ENCODE peak calls at places on chromosomes 16 and 17, in eight cellular contexts. One of them, this sample, is unnamed.

GRCh38 chr16:6375471-6376075 is 957.1 kb upstream of the RBFOX1 start:
- DNase-seq in omental fat pad: no peak
- DNase-seq in choroid plexus epithelial cell: peak
- DNase-seq in HFF-Myc: no peak
- DNase-seq in endothelial cell: no peak
- DNase-seq in fibroblast of the aortic adventitia: no peak
- DNase-seq in progenitor cell of endocrine pancreas: no peak
- DNase-seq in WTC11: no peak
- DNase-seq in this sample: no peak

GRCh38 chr17:50111687-50112655 is 16.8 kb downstream of the PDK2 start:
- DNase-seq in omental fat pad: no peak
- DNase-seq in choroid plexus epithelial cell: no peak
- DNase-seq in HFF-Myc: no peak
- DNase-seq in endothelial cell: no peak
- DNase-seq in fibroblast of the aortic adventitia: no peak
- DNase-seq in progenitor cell of endocrine pancreas: no peak
- DNase-seq in WTC11: no peak
- DNase-seq in this sample: no peak

GRCh38 chr17:13931111-13931526 is 138.2 kb upstream of the COX10 start:
- DNase-seq in omental fat pad: no peak
- DNase-seq in choroid plexus epithelial cell: peak
- DNase-seq in HFF-Myc: peak
- DNase-seq in endothelial cell: no peak
- DNase-seq in fibroblast of the aortic adventitia: peak
- DNase-seq in progenitor cell of endocrine pancreas: no peak
- DNase-seq in WTC11: no peak
- DNase-seq in this sample: no peak

GRCh38 chr16:52597073-52597771 is 50.3 kb upstream of the TOX3 start:
- DNase-seq in omental fat pad: no peak
- DNase-seq in choroid plexus epithelial cell: no peak
- DNase-seq in HFF-Myc: no peak
- DNase-seq in endothelial cell: no peak
- DNase-seq in fibroblast of the aortic adventitia: no peak
- DNase-seq in progenitor cell of endocrine pancreas: no peak
- DNase-seq in WTC11: no peak
- DNase-seq in this sample: no peak

GRCh38 chr17:17078832-17079231 is 36.6 kb downstream of the MPRIP start:
- DNase-seq in omental fat pad: no peak
- DNase-seq in choroid plexus epithelial cell: no peak
- DNase-seq in HFF-Myc: no peak
- DNase-seq in endothelial cell: no peak
- DNase-seq in fibroblast of the aortic adventitia: no peak
- DNase-seq in progenitor cell of endocrine pancreas: no peak
- DNase-seq in WTC11: no peak
- DNase-seq in this sample: no peak

GRCh38 chr17:67123692-67124091 is 79.3 kb downstream of the CACNG1 start:
- DNase-seq in omental fat pad: no peak
- DNase-seq in choroid plexus epithelial cell: no peak
- DNase-seq in HFF-Myc: no peak
- DNase-seq in endothelial cell: no peak
- DNase-seq in fibroblast of the aortic adventitia: no peak
- DNase-seq in progenitor cell of endocrine pancreas: no peak
- DNase-seq in WTC11: no peak
- DNase-seq in this sample: no peak

GRCh38 chr16:83402969-83403368 is 404.8 kb upstream of the HSBP1 start:
- DNase-seq in omental fat pad: no peak
- DNase-seq in choroid plexus epithelial cell: peak
- DNase-seq in HFF-Myc: no peak
- DNase-seq in endothelial cell: no peak
- DNase-seq in fibroblast of the aortic adventitia: peak
- DNase-seq in progenitor cell of endocrine pancreas: no peak
- DNase-seq in WTC11: no peak
- DNase-seq in this sample: no peak

GRCh38 chr17:1529863-1530262 is 13.5 kb upstream of the INPP5K start:
- DNase-seq in omental fat pad: no peak
- DNase-seq in choroid plexus epithelial cell: no peak
- DNase-seq in HFF-Myc: no peak
- DNase-seq in endothelial cell: no peak
- DNase-seq in fibroblast of the aortic adventitia: peak
- DNase-seq in progenitor cell of endocrine pancreas: no peak
- DNase-seq in WTC11: no peak
- DNase-seq in this sample: no peak

GRCh38 chr16:12462690-12463646 is 340.7 kb downstream of the CPPED1 start:
- DNase-seq in omental fat pad: no peak
- DNase-seq in choroid plexus epithelial cell: peak
- DNase-seq in HFF-Myc: peak
- DNase-seq in endothelial cell: no peak
- DNase-seq in fibroblast of the aortic adventitia: no peak
- DNase-seq in progenitor cell of endocrine pancreas: no peak
- DNase-seq in WTC11: no peak
- DNase-seq in this sample: no peak

GRCh38 chr17:49549691-49550678 is 25.7 kb upstream of the NXPH3 start:
- DNase-seq in omental fat pad: no peak
- DNase-seq in choroid plexus epithelial cell: no peak
- DNase-seq in HFF-Myc: no peak
- DNase-seq in endothelial cell: no peak
- DNase-seq in fibroblast of the aortic adventitia: no peak
- DNase-seq in progenitor cell of endocrine pancreas: no peak
- DNase-seq in WTC11: no peak
- DNase-seq in this sample: no peak

GRCh38 chr16:20734056-20734455 is 7.6 kb downstream of the THUMPD1 start:
- DNase-seq in omental fat pad: no peak
- DNase-seq in choroid plexus epithelial cell: no peak
- DNase-seq in HFF-Myc: no peak
- DNase-seq in endothelial cell: no peak
- DNase-seq in fibroblast of the aortic adventitia: no peak
- DNase-seq in progenitor cell of endocrine pancreas: no peak
- DNase-seq in WTC11: no peak
- DNase-seq in this sample: no peak

GRCh38 chr16:72241930-72242329 is 70.0 kb upstream of the PMFBP1 start:
- DNase-seq in omental fat pad: no peak
- DNase-seq in choroid plexus epithelial cell: peak
- DNase-seq in HFF-Myc: peak
- DNase-seq in endothelial cell: peak
- DNase-seq in fibroblast of the aortic adventitia: peak
- DNase-seq in progenitor cell of endocrine pancreas: no peak
- DNase-seq in WTC11: no peak
- DNase-seq in this sample: no peak

GRCh38 chr17:80987941-80988461 is 3.6 kb upstream of the CHMP6 start:
- DNase-seq in omental fat pad: no peak
- DNase-seq in choroid plexus epithelial cell: no peak
- DNase-seq in HFF-Myc: no peak
- DNase-seq in endothelial cell: no peak
- DNase-seq in fibroblast of the aortic adventitia: no peak
- DNase-seq in progenitor cell of endocrine pancreas: no peak
- DNase-seq in WTC11: no peak
- DNase-seq in this sample: no peak

GRCh38 chr16:19419691-19420060 is 2.0 kb downstream of the TMC5 start:
- DNase-seq in omental fat pad: no peak
- DNase-seq in choroid plexus epithelial cell: no peak
- DNase-seq in HFF-Myc: no peak
- DNase-seq in endothelial cell: no peak
- DNase-seq in fibroblast of the aortic adventitia: no peak
- DNase-seq in progenitor cell of endocrine pancreas: no peak
- DNase-seq in WTC11: no peak
- DNase-seq in this sample: no peak

GRCh38 chr16:19757026-19757425 is 39.0 kb downstream of the IQCK start:
- DNase-seq in omental fat pad: no peak
- DNase-seq in choroid plexus epithelial cell: peak
- DNase-seq in HFF-Myc: no peak
- DNase-seq in endothelial cell: no peak
- DNase-seq in fibroblast of the aortic adventitia: peak
- DNase-seq in progenitor cell of endocrine pancreas: no peak
- DNase-seq in WTC11: no peak
- DNase-seq in this sample: no peak

GRCh38 chr16:77674888-77675287 is 47.4 kb upstream of the NUDT7 start:
- DNase-seq in omental fat pad: no peak
- DNase-seq in choroid plexus epithelial cell: peak
- DNase-seq in HFF-Myc: no peak
- DNase-seq in endothelial cell: no peak
- DNase-seq in fibroblast of the aortic adventitia: peak
- DNase-seq in progenitor cell of endocrine pancreas: no peak
- DNase-seq in WTC11: no peak
- DNase-seq in this sample: no peak

GRCh38 chr17:39083270-39083669 is 68.2 kb downstream of the PLXDC1 start:
- DNase-seq in omental fat pad: no peak
- DNase-seq in choroid plexus epithelial cell: no peak
- DNase-seq in HFF-Myc: no peak
- DNase-seq in endothelial cell: no peak
- DNase-seq in fibroblast of the aortic adventitia: no peak
- DNase-seq in progenitor cell of endocrine pancreas: no peak
- DNase-seq in WTC11: no peak
- DNase-seq in this sample: no peak

GRCh38 chr17:36679815-36680467 is 78.6 kb downstream of the MRM1 start:
- DNase-seq in omental fat pad: no peak
- DNase-seq in choroid plexus epithelial cell: no peak
- DNase-seq in HFF-Myc: no peak
- DNase-seq in endothelial cell: no peak
- DNase-seq in fibroblast of the aortic adventitia: no peak
- DNase-seq in progenitor cell of endocrine pancreas: no peak
- DNase-seq in WTC11: no peak
- DNase-seq in this sample: no peak

GRCh38 chr17:50360716-50361115 is 12.3 kb downstream of the MRPL27 start:
- DNase-seq in omental fat pad: no peak
- DNase-seq in choroid plexus epithelial cell: no peak
- DNase-seq in HFF-Myc: no peak
- DNase-seq in endothelial cell: no peak
- DNase-seq in fibroblast of the aortic adventitia: no peak
- DNase-seq in progenitor cell of endocrine pancreas: no peak
- DNase-seq in WTC11: no peak
- DNase-seq in this sample: no peak

GRCh38 chr17:80850817-80851216 is 140.8 kb upstream of the CHMP6 start:
- DNase-seq in omental fat pad: no peak
- DNase-seq in choroid plexus epithelial cell: peak
- DNase-seq in HFF-Myc: no peak
- DNase-seq in endothelial cell: no peak
- DNase-seq in fibroblast of the aortic adventitia: no peak
- DNase-seq in progenitor cell of endocrine pancreas: no peak
- DNase-seq in WTC11: no peak
- DNase-seq in this sample: no peak

GRCh38 chr16:373848-374615 is 3.7 kb upstream of the MRPL28 start:
- DNase-seq in omental fat pad: no peak
- DNase-seq in choroid plexus epithelial cell: no peak
- DNase-seq in HFF-Myc: no peak
- DNase-seq in endothelial cell: no peak
- DNase-seq in fibroblast of the aortic adventitia: no peak
- DNase-seq in progenitor cell of endocrine pancreas: no peak
- DNase-seq in WTC11: no peak
- DNase-seq in this sample: no peak

GRCh38 chr16:59597269-59597668 is 863.2 kb upstream of the GOT2 start:
- DNase-seq in omental fat pad: no peak
- DNase-seq in choroid plexus epithelial cell: peak
- DNase-seq in HFF-Myc: no peak
- DNase-seq in endothelial cell: no peak
- DNase-seq in fibroblast of the aortic adventitia: no peak
- DNase-seq in progenitor cell of endocrine pancreas: no peak
- DNase-seq in WTC11: no peak
- DNase-seq in this sample: no peak

GRCh38 chr16:12455287-12455798 is 348.3 kb downstream of the CPPED1 start:
- DNase-seq in omental fat pad: no peak
- DNase-seq in choroid plexus epithelial cell: peak
- DNase-seq in HFF-Myc: no peak
- DNase-seq in endothelial cell: peak
- DNase-seq in fibroblast of the aortic adventitia: peak
- DNase-seq in progenitor cell of endocrine pancreas: peak
- DNase-seq in WTC11: peak
- DNase-seq in this sample: peak

GRCh38 chr17:42121066-42121769 is at the start of gene KAT2A:
- DNase-seq in omental fat pad: peak
- DNase-seq in choroid plexus epithelial cell: peak
- DNase-seq in HFF-Myc: peak
- DNase-seq in endothelial cell: peak
- DNase-seq in fibroblast of the aortic adventitia: peak
- DNase-seq in progenitor cell of endocrine pancreas: peak
- DNase-seq in WTC11: peak
- DNase-seq in this sample: peak

GRCh38 chr17:42122371-42123303 is at the start of gene HSPB9:
- DNase-seq in omental fat pad: no peak
- DNase-seq in choroid plexus epithelial cell: no peak
- DNase-seq in HFF-Myc: no peak
- DNase-seq in endothelial cell: no peak
- DNase-seq in fibroblast of the aortic adventitia: no peak
- DNase-seq in progenitor cell of endocrine pancreas: no peak
- DNase-seq in WTC11: peak
- DNase-seq in this sample: no peak

GRCh38 chr17:42125565-42125964 is 3.0 kb downstream of the HSPB9 start:
- DNase-seq in omental fat pad: no peak
- DNase-seq in choroid plexus epithelial cell: no peak
- DNase-seq in HFF-Myc: no peak
- DNase-seq in endothelial cell: no peak
- DNase-seq in fibroblast of the aortic adventitia: no peak
- DNase-seq in progenitor cell of endocrine pancreas: no peak
- DNase-seq in WTC11: no peak
- DNase-seq in this sample: no peak

GRCh38 chr17:42126836-42127235 is 4.2 kb downstream of the HSPB9 start:
- DNase-seq in omental fat pad: no peak
- DNase-seq in choroid plexus epithelial cell: no peak
- DNase-seq in HFF-Myc: no peak
- DNase-seq in endothelial cell: no peak
- DNase-seq in fibroblast of the aortic adventitia: no peak
- DNase-seq in progenitor cell of endocrine pancreas: no peak
- DNase-seq in WTC11: no peak
- DNase-seq in this sample: no peak

GRCh38 chr17:42124256-42124655 is 1.7 kb downstream of the HSPB9 start:
- DNase-seq in omental fat pad: no peak
- DNase-seq in choroid plexus epithelial cell: no peak
- DNase-seq in HFF-Myc: no peak
- DNase-seq in endothelial cell: no peak
- DNase-seq in fibroblast of the aortic adventitia: no peak
- DNase-seq in progenitor cell of endocrine pancreas: no peak
- DNase-seq in WTC11: no peak
- DNase-seq in this sample: no peak
- TF ChIP-seq CTCF in omental fat pad: no peak
- TF ChIP-seq CTCF in choroid plexus epithelial cell: peak
- TF ChIP-seq CTCF in HFF-Myc: no peak
- TF ChIP-seq CTCF in endothelial cell: no peak
- TF ChIP-seq CTCF in fibroblast of the aortic adventitia: no peak
- TF ChIP-seq CTCF in progenitor cell of endocrine pancreas: no peak
- TF ChIP-seq CTCF in WTC11: no peak
- TF ChIP-seq CTCF in this sample: no peak

GRCh38 chr17:41624208-41625101 is at the start of gene KRT17:
- DNase-seq in omental fat pad: no peak
- DNase-seq in choroid plexus epithelial cell: no peak
- DNase-seq in HFF-Myc: no peak
- DNase-seq in endothelial cell: no peak
- DNase-seq in fibroblast of the aortic adventitia: no peak
- DNase-seq in progenitor cell of endocrine pancreas: no peak
- DNase-seq in WTC11: no peak
- DNase-seq in this sample: no peak
- TF ChIP-seq CTCF in omental fat pad: no peak
- TF ChIP-seq CTCF in choroid plexus epithelial cell: no peak
- TF ChIP-seq CTCF in HFF-Myc: no peak
- TF ChIP-seq CTCF in endothelial cell: no peak
- TF ChIP-seq CTCF in fibroblast of the aortic adventitia: no peak
- TF ChIP-seq CTCF in progenitor cell of endocrine pancreas: no peak
- TF ChIP-seq CTCF in WTC11: no peak
- TF ChIP-seq CTCF in this sample: no peak

GRCh38 chr17:45990836-45991235 is 8.2 kb upstream of the STH start:
- DNase-seq in omental fat pad: no peak
- DNase-seq in choroid plexus epithelial cell: no peak
- DNase-seq in HFF-Myc: no peak
- DNase-seq in endothelial cell: no peak
- DNase-seq in fibroblast of the aortic adventitia: no peak
- DNase-seq in progenitor cell of endocrine pancreas: no peak
- DNase-seq in WTC11: no peak
- DNase-seq in this sample: no peak
- TF ChIP-seq CTCF in omental fat pad: no peak
- TF ChIP-seq CTCF in choroid plexus epithelial cell: peak
- TF ChIP-seq CTCF in HFF-Myc: peak
- TF ChIP-seq CTCF in endothelial cell: no peak
- TF ChIP-seq CTCF in fibroblast of the aortic adventitia: peak
- TF ChIP-seq CTCF in progenitor cell of endocrine pancreas: peak
- TF ChIP-seq CTCF in WTC11: no peak
- TF ChIP-seq CTCF in this sample: no peak

GRCh38 chr16:88695218-88695617 is 8.9 kb upstream of the SNAI3 start:
- DNase-seq in omental fat pad: no peak
- DNase-seq in choroid plexus epithelial cell: no peak
- DNase-seq in HFF-Myc: no peak
- DNase-seq in endothelial cell: no peak
- DNase-seq in fibroblast of the aortic adventitia: no peak
- DNase-seq in progenitor cell of endocrine pancreas: no peak
- DNase-seq in WTC11: no peak
- DNase-seq in this sample: no peak
- TF ChIP-seq CTCF in omental fat pad: no peak
- TF ChIP-seq CTCF in choroid plexus epithelial cell: no peak
- TF ChIP-seq CTCF in HFF-Myc: no peak
- TF ChIP-seq CTCF in endothelial cell: no peak
- TF ChIP-seq CTCF in fibroblast of the aortic adventitia: no peak
- TF ChIP-seq CTCF in progenitor cell of endocrine pancreas: no peak
- TF ChIP-seq CTCF in WTC11: no peak
- TF ChIP-seq CTCF in this sample: no peak